ENCODE peak calls at places on chromosome 3, in eight cellular contexts. W is CD4-positive, alpha-beta memory T cell; C is epithelial cell of proximal tubule; A is stomach; X is activated CD4-positive, CD25-positive, alpha-beta regulatory T cell treated with anti-CD3 and anti-CD28 coated beads, Interleukin-2, amount 50 U/mL, for 72 hours; E is CD8-positive, alpha-beta T cell; J is GM10248; S is 8988T. R is an unnamed sample.

GRCh38 chr3:60017631-60018030 is 967.8 kb upstream of the CFAP20DC start:
- DNase-seq in E (peak; percentile 7), S (no peak), W (peak; percentile 67), A (no peak), J (no peak), X (peak; percentile 33), C (no peak), R (peak; percentile 51)

GRCh38 chr3:48656841-48657281 is 5.8 kb downstream of the CELSR3 start:
- DNase-seq in C (no peak), S (no peak), A (no peak), W (peak; percentile 30), X (peak; percentile 52), J (no peak), E (no peak), R (no peak)

GRCh38 chr3:8848696-8849131 is 79.3 kb upstream of the OXTR start:
- DNase-seq in J (no peak), E (no peak), A (no peak), S (no peak), X (no peak), C (no peak), W (no peak), R (no peak)

GRCh38 chr3:109070232-109070631 is 47.7 kb downstream of the MORC1 start:
- DNase-seq in X (no peak), J (no peak), C (no peak), S (no peak), W (no peak), A (no peak), E (no peak), R (no peak)

GRCh38 chr3:131535131-131535530 is 32.4 kb upstream of the MRPL3 start:
- DNase-seq in E (no peak), X (no peak), A (no peak), W (no peak), S (no peak), C (no peak), J (no peak), R (no peak)

GRCh38 chr3:197494366-197495058 is 61.3 kb downstream of the BDH1 start:
- DNase-seq in A (peak; percentile 34), X (no peak), J (no peak), C (no peak), S (no peak), W (no peak), E (no peak), R (no peak)

GRCh38 chr3:160754855-160755747 is 930 bp upstream of the PPM1L start:
- DNase-seq in S (peak; percentile 67), W (peak; percentile 88), X (peak; percentile 82), A (peak; percentile 95), J (peak; percentile 92), E (peak; percentile 79), C (peak; percentile 53), R (peak; percentile 55)

GRCh38 chr3:9901967-9902366 is 681 bp upstream of the IL17RE start:
- DNase-seq in C (no peak), A (no peak), E (no peak), X (no peak), S (no peak), J (no peak), W (peak; percentile 35), R (no peak)

GRCh38 chr3:74789111-74789510 is 174.7 kb upstream of the CNTN3 start:
- DNase-seq in A (no peak), E (no peak), X (no peak), S (no peak), C (no peak), J (no peak), W (no peak), R (no peak)

GRCh38 chr3:44439499-44440295 is 37.8 kb downstream of the ZNF445 start:
- DNase-seq in J (peak; percentile 82), W (peak; percentile 81), E (peak; percentile 28), A (peak; percentile 72), C (no peak), S (no peak), X (peak; percentile 52), R (peak; percentile 84)

R was measured in GM12864.